ENCODE peak calls at places on chromosome X, in five cellular contexts. U, I, B, X and P are unnamed samples.

GRCh38 chrX:71994601-71995000 is 84.0 kb downstream of the NHSL2 start:
- DNase-seq in U (no peak), I (no peak), X (no peak), B (no peak), P (no peak)

GRCh38 chrX:46737462-46737861 is 21.5 kb downstream of the SLC9A7 start:
- DNase-seq in I (no peak), B (no peak), U (peak; percentile 73), X (no peak), P (peak; percentile 77)

GRCh38 chrX:141402897-141403610 is 160.7 kb upstream of the SPANXC start:
- DNase-seq in I (no peak), B (no peak), U (no peak), X (no peak), P (no peak)

GRCh38 chrX:40049084-40049641 is 48.6 kb downstream of the BCOR start:
- DNase-seq in I (no peak), B (no peak), U (no peak), X (no peak), P (no peak)

GRCh38 chrX:104618106-104618895 is 52.3 kb downstream of the IL1RAPL2 start:
- DNase-seq in I (no peak), B (no peak), U (no peak), X (peak; percentile 4), P (no peak)

GRCh38 chrX:133812382-133812781 is 173.0 kb downstream of the GPC3 start:
- DNase-seq in I (no peak), U (no peak), B (no peak), X (peak; percentile 11), P (peak; percentile 4)

GRCh38 chrX:1658083-1658463 is 43.2 kb downstream of the ASMT start:
- DNase-seq in B (no peak), U (no peak), X (no peak), I (no peak), P (no peak)

GRCh38 chrX:69151898-69152297 is 13.4 kb downstream of the PJA1 start:
- DNase-seq in B (no peak), I (no peak), X (no peak), U (no peak), P (no peak)

GRCh38 chrX:153474718-153475117 is 4.3 kb upstream of the HAUS7 start:
- DNase-seq in B (no peak), I (peak; percentile 74), U (peak; percentile 46), X (peak; percentile 41), P (peak; percentile 45)

GRCh38 chrX:129461801-129462456 is 61.4 kb downstream of the SMARCA1 start:
- DNase-seq in B (no peak), U (no peak), X (no peak), I (no peak), P (no peak)

GRCh38 chrX:21870494-21870893 is 14.7 kb downstream of the YY2 start:
- DNase-seq in I (no peak), X (no peak), U (no peak), B (no peak), P (no peak)

GRCh38 chrX:151852294-151852693 is 60.4 kb upstream of the MAGEA4 start:
- DNase-seq in I (no peak), X (no peak), U (no peak), B (no peak), P (no peak)

GRCh38 chrX:31838617-31839016 is 766.8 kb upstream of the FTHL17 start:
- DNase-seq in X (no peak), U (no peak), B (no peak), I (no peak), P (no peak)

GRCh38 chrX:112837531-112837930 is 3.1 kb downstream of the AMOT start:
- DNase-seq in I (no peak), X (no peak), U (no peak), B (no peak), P (no peak)

GRCh38 chrX:40108084-40108958 is 10.6 kb upstream of the BCOR start:
- DNase-seq in X (peak; percentile 71), U (no peak), I (no peak), B (no peak), P (peak; percentile 30)

GRCh38 chrX:74383611-74384010 is 37.7 kb upstream of the SLC16A2 start:
- DNase-seq in I (peak; percentile 20), X (peak; percentile 35), U (peak; percentile 59), B (no peak), P (peak; percentile 73)

GRCh38 chrX:50877310-50877709 is 33.2 kb upstream of the BMP15 start:
- DNase-seq in U (no peak), X (no peak), B (no peak), I (no peak), P (no peak)

GRCh38 chrX:117752745-117753144 is 363.9 kb downstream of the KLHL13 start:
- DNase-seq in X (no peak), B (no peak), I (no peak), U (no peak), P (no peak)

GRCh38 chrX:150704030-150704613 is 10.9 kb downstream of the MTMR1 start:
- DNase-seq in U (peak; percentile 71), B (no peak), I (no peak), X (peak; percentile 45), P (peak; percentile 63)

GRCh38 chrX:48919947-48920712 is 1.3 kb upstream of the PIM2 start:
- DNase-seq in I (no peak), X (no peak), B (no peak), U (no peak), P (no peak)

GRCh38 chrX:24658421-24658820 is 11.3 kb upstream of the PCYT1B start:
- DNase-seq in I (no peak), B (no peak), X (no peak), U (no peak), P (peak; percentile 19)

GRCh38 chrX:71253253-71254091 is 468 bp downstream of the ZMYM3 start:
- DNase-seq in X (peak; percentile 75), B (peak; percentile 75), U (peak; percentile 13), I (no peak), P (peak; percentile 44)

GRCh38 chrX:114344756-114345155 is 239.1 kb upstream of the HTR2C start:
- DNase-seq in X (no peak), B (no peak), U (peak; percentile 22), I (no peak), P (peak; percentile 50)

GRCh38 chrX:133938530-133938929 is 46.9 kb downstream of the GPC3 start:
- DNase-seq in B (no peak), I (no peak), X (no peak), U (no peak), P (no peak)

DNA sequence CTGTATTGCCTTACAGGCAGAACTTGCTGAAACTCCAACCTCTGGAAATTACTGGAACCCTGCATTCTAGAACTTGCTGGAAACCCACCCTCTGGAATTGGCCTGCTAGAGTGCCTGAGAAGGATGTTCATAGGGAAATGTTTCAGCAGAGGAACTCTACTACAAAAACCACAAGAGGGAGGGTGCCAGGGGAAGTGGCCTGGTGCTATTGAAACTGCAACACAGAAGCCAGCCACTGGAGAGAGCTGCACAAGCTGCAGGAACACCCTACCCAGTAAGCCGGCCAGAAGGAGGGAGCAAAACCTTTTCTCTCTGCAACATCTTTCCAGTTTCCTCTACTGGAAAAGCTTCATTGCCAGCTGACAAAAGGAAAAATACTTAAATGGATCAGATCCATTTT is 2.5 kb upstream of the BRWD3 start:
- DNase-seq in X (peak; percentile 26), I (peak; percentile 28), B (no peak), U (peak; percentile 19), P (peak; percentile 70)
- TF ChIP-seq CTCF in X (no peak), I (no peak), B (no peak), U (no peak), P (peak; percentile 49)

DNA sequence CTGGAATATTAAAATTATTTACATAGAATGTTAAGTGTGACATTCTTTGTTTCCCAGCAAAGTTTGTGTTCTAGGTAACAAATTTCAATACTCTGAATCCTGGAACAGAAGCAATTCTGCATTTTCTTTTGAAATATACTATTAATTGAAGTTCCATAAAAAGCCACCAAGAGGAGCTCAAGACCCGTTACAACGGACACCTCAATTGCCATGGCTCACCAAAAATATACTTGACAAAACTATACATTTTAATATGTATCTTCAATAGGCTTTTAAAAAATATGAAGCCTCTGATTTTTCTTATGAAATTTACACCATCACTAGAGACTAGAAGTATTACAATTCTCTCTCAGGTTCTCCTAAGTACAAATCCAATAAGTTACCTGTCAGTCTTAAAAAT is 111.4 kb downstream of the NYX start:
- DNase-seq in X (no peak), I (no peak), B (no peak), U (peak; percentile 47), P (peak; percentile 59)
- TF ChIP-seq CTCF in X (no peak), I (peak; percentile 57), B (no peak), U (peak; percentile 59), P (peak; percentile 58)

DNA sequence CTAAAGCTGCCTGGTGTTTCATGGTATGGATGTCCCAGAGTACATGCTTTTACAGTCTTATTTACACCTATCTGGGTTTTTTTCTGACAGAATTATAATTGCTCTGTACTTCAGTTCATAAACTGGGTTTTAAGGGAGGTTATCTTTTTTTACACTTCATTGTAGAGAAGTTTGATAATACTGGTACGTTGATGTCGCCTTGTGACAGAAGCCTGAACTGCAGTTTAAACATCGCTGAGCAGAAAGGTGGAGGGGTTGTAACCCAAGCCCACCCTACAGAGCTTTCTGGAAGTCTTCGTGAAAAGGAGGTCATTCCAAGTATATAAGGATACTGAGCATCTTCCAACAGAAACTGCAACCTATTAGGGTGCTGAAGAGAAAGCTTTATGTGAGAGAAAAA is 46.4 kb downstream of the BEX1 start:
- DNase-seq in B (no peak), U (no peak), X (no peak), I (no peak), P (no peak)
- TF ChIP-seq CTCF in B (no peak), U (no peak), X (no peak), I (no peak), P (peak; percentile 8)

DNA sequence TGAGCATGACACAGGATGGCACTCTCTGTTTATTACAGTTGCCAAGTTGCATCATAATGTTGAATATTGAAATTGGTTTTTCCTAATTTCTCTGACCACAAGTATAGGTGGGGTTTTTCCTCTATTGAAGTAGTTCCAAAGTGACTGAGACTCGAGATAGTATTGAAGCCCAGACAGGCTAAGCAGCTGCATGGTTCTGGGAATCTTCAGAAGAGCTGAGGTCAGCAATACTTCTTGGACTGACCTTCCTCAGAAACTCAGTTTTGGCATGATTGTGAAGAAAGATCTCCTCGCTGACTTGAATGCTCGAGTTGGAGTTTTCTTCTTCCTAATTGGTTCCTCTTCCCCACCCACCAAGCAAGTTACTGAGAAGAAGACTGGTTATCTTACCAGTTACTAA is 91.0 kb downstream of the P2RY10 start:
- DNase-seq in X (no peak), I (no peak), B (no peak), U (no peak), P (no peak)
- TF ChIP-seq CTCF in X (no peak), I (no peak), B (no peak), U (no peak), P (no peak)